ENCODE peak calls at places on chromosomes 5 and 9, in ten cellular contexts. One of them, this sample, is unnamed.

GRCh38 chr9:88852794-88853193 is 138.5 kb upstream of the S1PR3 start:
- DNase-seq in OCI-LY7: no peak
- DNase-seq in AG04450: peak
- DNase-seq in ascending aorta: no peak
- DNase-seq in PC-3: peak
- DNase-seq in thyroid gland: peak
- DNase-seq in psoas muscle: no peak
- DNase-seq in CD8-positive, alpha-beta T cell: no peak
- DNase-seq in adrenal gland: peak
- DNase-seq in spleen: no peak
- DNase-seq in this sample: no peak

GRCh38 chr5:108101816-108102215 is 280.1 kb downstream of the FBXL17 start:
- DNase-seq in spleen: no peak
- DNase-seq in PC-3: no peak
- DNase-seq in adrenal gland: no peak
- DNase-seq in thyroid gland: peak
- DNase-seq in psoas muscle: no peak
- DNase-seq in AG04450: no peak
- DNase-seq in CD8-positive, alpha-beta T cell: no peak
- DNase-seq in OCI-LY7: no peak
- DNase-seq in ascending aorta: no peak
- DNase-seq in this sample: no peak

GRCh38 chr5:104540448-104540847 is 977.9 kb upstream of the NUDT12 start:
- DNase-seq in spleen: no peak
- DNase-seq in thyroid gland: no peak
- DNase-seq in PC-3: peak
- DNase-seq in AG04450: peak
- DNase-seq in psoas muscle: no peak
- DNase-seq in OCI-LY7: no peak
- DNase-seq in CD8-positive, alpha-beta T cell: no peak
- DNase-seq in adrenal gland: peak
- DNase-seq in ascending aorta: no peak
- DNase-seq in this sample: no peak

GRCh38 chr5:159910207-159910842 is 6.0 kb upstream of the ADRA1B start:
- DNase-seq in adrenal gland: no peak
- DNase-seq in thyroid gland: no peak
- DNase-seq in OCI-LY7: no peak
- DNase-seq in PC-3: no peak
- DNase-seq in spleen: no peak
- DNase-seq in ascending aorta: peak
- DNase-seq in CD8-positive, alpha-beta T cell: no peak
- DNase-seq in psoas muscle: no peak
- DNase-seq in AG04450: no peak
- DNase-seq in this sample: no peak

GRCh38 chr9:11713077-11713476 is 980.1 kb upstream of the TYRP1 start:
- DNase-seq in AG04450: no peak
- DNase-seq in ascending aorta: no peak
- DNase-seq in spleen: no peak
- DNase-seq in PC-3: no peak
- DNase-seq in adrenal gland: no peak
- DNase-seq in thyroid gland: no peak
- DNase-seq in OCI-LY7: no peak
- DNase-seq in CD8-positive, alpha-beta T cell: no peak
- DNase-seq in psoas muscle: no peak
- DNase-seq in this sample: no peak

GRCh38 chr9:16680965-16681658 is 189.4 kb downstream of the BNC2 start:
- DNase-seq in OCI-LY7: no peak
- DNase-seq in thyroid gland: no peak
- DNase-seq in spleen: no peak
- DNase-seq in PC-3: no peak
- DNase-seq in ascending aorta: no peak
- DNase-seq in adrenal gland: no peak
- DNase-seq in CD8-positive, alpha-beta T cell: no peak
- DNase-seq in AG04450: no peak
- DNase-seq in psoas muscle: no peak
- DNase-seq in this sample: no peak

GRCh38 chr5:72035831-72036230 is 71.4 kb upstream of the MAP1B start:
- DNase-seq in ascending aorta: no peak
- DNase-seq in thyroid gland: no peak
- DNase-seq in adrenal gland: no peak
- DNase-seq in spleen: no peak
- DNase-seq in CD8-positive, alpha-beta T cell: no peak
- DNase-seq in PC-3: no peak
- DNase-seq in OCI-LY7: no peak
- DNase-seq in psoas muscle: no peak
- DNase-seq in AG04450: no peak
- DNase-seq in this sample: no peak

GRCh38 chr5:143448518-143448917 is 45.0 kb upstream of the NR3C1 start:
- DNase-seq in adrenal gland: no peak
- DNase-seq in OCI-LY7: peak
- DNase-seq in CD8-positive, alpha-beta T cell: no peak
- DNase-seq in psoas muscle: no peak
- DNase-seq in AG04450: no peak
- DNase-seq in spleen: no peak
- DNase-seq in PC-3: no peak
- DNase-seq in ascending aorta: no peak
- DNase-seq in thyroid gland: no peak
- DNase-seq in this sample: no peak

GRCh38 chr5:55538621-55539020 is 3.9 kb upstream of the PLPP1 start:
- DNase-seq in PC-3: no peak
- DNase-seq in OCI-LY7: peak
- DNase-seq in adrenal gland: no peak
- DNase-seq in spleen: no peak
- DNase-seq in psoas muscle: no peak
- DNase-seq in thyroid gland: no peak
- DNase-seq in AG04450: no peak
- DNase-seq in ascending aorta: no peak
- DNase-seq in CD8-positive, alpha-beta T cell: no peak
- DNase-seq in this sample: no peak

GRCh38 chr9:126708178-126708577 is 94.5 kb downstream of the LMX1B start:
- DNase-seq in PC-3: no peak
- DNase-seq in spleen: peak
- DNase-seq in OCI-LY7: no peak
- DNase-seq in thyroid gland: no peak
- DNase-seq in adrenal gland: peak
- DNase-seq in ascending aorta: no peak
- DNase-seq in AG04450: no peak
- DNase-seq in psoas muscle: no peak
- DNase-seq in CD8-positive, alpha-beta T cell: no peak
- DNase-seq in this sample: no peak
- H3K27ac ChIP-seq in PC-3: no peak
- H3K27ac ChIP-seq in spleen: peak
- H3K27ac ChIP-seq in OCI-LY7: no peak
- H3K27ac ChIP-seq in thyroid gland: no peak
- H3K27ac ChIP-seq in adrenal gland: no peak
- H3K27ac ChIP-seq in ascending aorta: no peak
- H3K27ac ChIP-seq in AG04450: no peak
- H3K27ac ChIP-seq in psoas muscle: no peak
- H3K27ac ChIP-seq in CD8-positive, alpha-beta T cell: no peak
- H3K27ac ChIP-seq in this sample: no peak

GRCh38 chr5:79973511-79973910 is 17.6 kb downstream of the MTX3 start:
- DNase-seq in AG04450: no peak
- DNase-seq in ascending aorta: no peak
- DNase-seq in thyroid gland: no peak
- DNase-seq in PC-3: no peak
- DNase-seq in CD8-positive, alpha-beta T cell: no peak
- DNase-seq in spleen: no peak
- DNase-seq in adrenal gland: no peak
- DNase-seq in OCI-LY7: no peak
- DNase-seq in psoas muscle: no peak
- DNase-seq in this sample: no peak
- TF ChIP-seq CTCF in AG04450: no peak
- TF ChIP-seq CTCF in ascending aorta: no peak
- TF ChIP-seq CTCF in thyroid gland: no peak
- TF ChIP-seq CTCF in PC-3: no peak
- TF ChIP-seq CTCF in CD8-positive, alpha-beta T cell: no peak
- TF ChIP-seq CTCF in spleen: no peak
- TF ChIP-seq CTCF in adrenal gland: no peak
- TF ChIP-seq CTCF in OCI-LY7: no peak
- TF ChIP-seq CTCF in psoas muscle: no peak
- TF ChIP-seq CTCF in this sample: no peak

GRCh38 chr9:35657327-35658143 is at the start of gene RMRP:
- DNase-seq in spleen: peak
- DNase-seq in OCI-LY7: peak
- DNase-seq in CD8-positive, alpha-beta T cell: peak
- DNase-seq in ascending aorta: peak
- DNase-seq in PC-3: peak
- DNase-seq in adrenal gland: peak
- DNase-seq in psoas muscle: peak
- DNase-seq in thyroid gland: peak
- DNase-seq in AG04450: peak
- DNase-seq in this sample: peak

GRCh38 chr9:35660966-35661413 is 2.9 kb downstream of the CCDC107 start:
- DNase-seq in spleen: peak
- DNase-seq in AG04450: no peak
- DNase-seq in thyroid gland: no peak
- DNase-seq in CD8-positive, alpha-beta T cell: no peak
- DNase-seq in ascending aorta: no peak
- DNase-seq in adrenal gland: peak
- DNase-seq in PC-3: peak
- DNase-seq in psoas muscle: no peak
- DNase-seq in OCI-LY7: no peak
- DNase-seq in this sample: no peak

GRCh38 chr9:35658144-35658893 is at the start of gene CCDC107:
- DNase-seq in AG04450: no peak
- DNase-seq in ascending aorta: peak
- DNase-seq in spleen: peak
- DNase-seq in adrenal gland: peak
- DNase-seq in psoas muscle: peak
- DNase-seq in thyroid gland: peak
- DNase-seq in OCI-LY7: peak
- DNase-seq in PC-3: peak
- DNase-seq in CD8-positive, alpha-beta T cell: peak
- DNase-seq in this sample: no peak

GRCh38 chr9:35658894-35659220 is 765 bp downstream of the CCDC107 start:
- DNase-seq in AG04450: no peak
- DNase-seq in psoas muscle: peak
- DNase-seq in adrenal gland: peak
- DNase-seq in OCI-LY7: no peak
- DNase-seq in thyroid gland: peak
- DNase-seq in spleen: no peak
- DNase-seq in CD8-positive, alpha-beta T cell: no peak
- DNase-seq in ascending aorta: peak
- DNase-seq in PC-3: peak
- DNase-seq in this sample: no peak

GRCh38 chr9:35659340-35659739 is 1.2 kb downstream of the CCDC107 start:
- DNase-seq in adrenal gland: no peak
- DNase-seq in thyroid gland: no peak
- DNase-seq in AG04450: no peak
- DNase-seq in psoas muscle: no peak
- DNase-seq in CD8-positive, alpha-beta T cell: no peak
- DNase-seq in PC-3: peak
- DNase-seq in spleen: no peak
- DNase-seq in ascending aorta: peak
- DNase-seq in OCI-LY7: no peak
- DNase-seq in this sample: no peak
- H3K27ac ChIP-seq in adrenal gland: peak
- H3K27ac ChIP-seq in thyroid gland: no peak
- H3K27ac ChIP-seq in AG04450: peak
- H3K27ac ChIP-seq in psoas muscle: peak
- H3K27ac ChIP-seq in CD8-positive, alpha-beta T cell: no peak
- H3K27ac ChIP-seq in PC-3: peak
- H3K27ac ChIP-seq in spleen: peak
- H3K27ac ChIP-seq in ascending aorta: peak
- H3K27ac ChIP-seq in OCI-LY7: peak
- H3K27ac ChIP-seq in this sample: peak

GRCh38 chr9:119609277-119609971 is 240.2 kb upstream of the BRINP1 start:
- DNase-seq in thyroid gland: no peak
- DNase-seq in PC-3: no peak
- DNase-seq in AG04450: no peak
- DNase-seq in psoas muscle: no peak
- DNase-seq in CD8-positive, alpha-beta T cell: no peak
- DNase-seq in ascending aorta: no peak
- DNase-seq in OCI-LY7: no peak
- DNase-seq in spleen: no peak
- DNase-seq in adrenal gland: no peak
- DNase-seq in this sample: no peak
- TF ChIP-seq CTCF in thyroid gland: no peak
- TF ChIP-seq CTCF in PC-3: no peak
- TF ChIP-seq CTCF in AG04450: no peak
- TF ChIP-seq CTCF in psoas muscle: no peak
- TF ChIP-seq CTCF in CD8-positive, alpha-beta T cell: no peak
- TF ChIP-seq CTCF in ascending aorta: no peak
- TF ChIP-seq CTCF in OCI-LY7: no peak
- TF ChIP-seq CTCF in spleen: no peak
- TF ChIP-seq CTCF in adrenal gland: no peak
- TF ChIP-seq CTCF in this sample: no peak

DNA sequence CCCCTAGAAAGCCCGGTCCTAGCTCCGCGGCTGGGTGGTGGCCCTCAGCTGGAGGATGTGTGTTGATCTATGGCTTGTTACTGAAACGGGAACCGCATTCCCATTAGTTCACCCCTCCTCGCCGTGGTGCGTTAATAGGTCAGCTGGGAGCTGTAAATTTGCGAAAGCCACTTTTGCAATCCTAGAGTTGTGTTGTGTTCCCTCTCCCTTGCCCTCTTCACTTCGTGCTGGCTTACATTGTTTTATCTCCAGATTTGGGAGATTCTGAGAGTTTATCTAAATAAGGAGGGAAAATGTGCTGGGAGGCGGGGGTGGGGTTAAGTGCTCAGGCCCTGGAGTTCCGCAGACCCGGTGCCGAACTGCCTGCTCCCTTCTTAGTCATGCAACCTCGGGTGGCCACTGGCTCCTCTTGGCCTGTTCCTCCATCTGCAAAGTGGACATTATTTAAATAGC is 62.8 kb downstream of the HMCN2 start:
- DNase-seq in CD8-positive, alpha-beta T cell: no peak
- DNase-seq in PC-3: no peak
- DNase-seq in psoas muscle: peak
- DNase-seq in OCI-LY7: no peak
- DNase-seq in adrenal gland: peak
- DNase-seq in thyroid gland: no peak
- DNase-seq in spleen: no peak
- DNase-seq in ascending aorta: no peak
- DNase-seq in AG04450: peak
- DNase-seq in this sample: no peak
- H3K27ac ChIP-seq in CD8-positive, alpha-beta T cell: no peak
- H3K27ac ChIP-seq in PC-3: no peak
- H3K27ac ChIP-seq in psoas muscle: peak
- H3K27ac ChIP-seq in OCI-LY7: no peak
- H3K27ac ChIP-seq in adrenal gland: no peak
- H3K27ac ChIP-seq in thyroid gland: peak
- H3K27ac ChIP-seq in spleen: peak
- H3K27ac ChIP-seq in ascending aorta: no peak
- H3K27ac ChIP-seq in AG04450: peak
- H3K27ac ChIP-seq in this sample: no peak

GRCh38 chr5:124738751-124739559 is 7.5 kb downstream of the ZNF608 start:
- DNase-seq in spleen: no peak
- DNase-seq in adrenal gland: no peak
- DNase-seq in OCI-LY7: peak
- DNase-seq in CD8-positive, alpha-beta T cell: no peak
- DNase-seq in ascending aorta: no peak
- DNase-seq in psoas muscle: no peak
- DNase-seq in thyroid gland: no peak
- DNase-seq in AG04450: no peak
- DNase-seq in PC-3: no peak
- DNase-seq in this sample: no peak
- TF ChIP-seq CTCF in spleen: no peak
- TF ChIP-seq CTCF in adrenal gland: no peak
- TF ChIP-seq CTCF in OCI-LY7: peak
- TF ChIP-seq CTCF in CD8-positive, alpha-beta T cell: no peak
- TF ChIP-seq CTCF in ascending aorta: no peak
- TF ChIP-seq CTCF in psoas muscle: peak
- TF ChIP-seq CTCF in thyroid gland: no peak
- TF ChIP-seq CTCF in AG04450: no peak
- TF ChIP-seq CTCF in PC-3: no peak
- TF ChIP-seq CTCF in this sample: no peak

This sample was measured in coronary artery.